ENCODE peak calls at places on chromosomes 11 and 22, in eight cellular contexts. One of them, this sample, is unnamed.

GRCh38 chr11:82494988-82495432 is 238.7 kb downstream of the FAM181B start:
- DNase-seq in mucosa of descending colon: no peak
- DNase-seq in fibroblast of the aortic adventitia: no peak
- DNase-seq in GM06990: no peak
- DNase-seq in AG09309: no peak
- DNase-seq in nephron progenitor cell: peak; percentile 9
- DNase-seq in psoas muscle: no peak
- DNase-seq in B cell: peak; percentile 6
- DNase-seq in this sample: no peak

GRCh38 chr22:27881404-27881803 is 37.7 kb downstream of the PITPNB start:
- DNase-seq in mucosa of descending colon: no peak
- DNase-seq in fibroblast of the aortic adventitia: peak; percentile 55
- DNase-seq in GM06990: no peak
- DNase-seq in AG09309: no peak
- DNase-seq in nephron progenitor cell: no peak
- DNase-seq in psoas muscle: no peak
- DNase-seq in B cell: no peak
- DNase-seq in this sample: peak; percentile 44

GRCh38 chr11:92083123-92083522 is 141.5 kb upstream of the FAT3 start:
- DNase-seq in mucosa of descending colon: no peak
- DNase-seq in fibroblast of the aortic adventitia: no peak
- DNase-seq in GM06990: no peak
- DNase-seq in AG09309: no peak
- DNase-seq in nephron progenitor cell: no peak
- DNase-seq in psoas muscle: no peak
- DNase-seq in B cell: no peak
- DNase-seq in this sample: no peak

GRCh38 chr11:77876045-77876444 is 55.1 kb downstream of the AAMDC start:
- DNase-seq in mucosa of descending colon: no peak
- DNase-seq in fibroblast of the aortic adventitia: no peak
- DNase-seq in GM06990: no peak
- DNase-seq in AG09309: no peak
- DNase-seq in nephron progenitor cell: no peak
- DNase-seq in psoas muscle: no peak
- DNase-seq in B cell: no peak
- DNase-seq in this sample: no peak

GRCh38 chr11:45959851-45960250 is 37.4 kb downstream of the LARGE2 start:
- DNase-seq in mucosa of descending colon: no peak
- DNase-seq in fibroblast of the aortic adventitia: peak; percentile 65
- DNase-seq in GM06990: no peak
- DNase-seq in AG09309: peak; percentile 44
- DNase-seq in nephron progenitor cell: no peak
- DNase-seq in psoas muscle: no peak
- DNase-seq in B cell: no peak
- DNase-seq in this sample: no peak

GRCh38 chr11:83285131-83285770 is 916 bp downstream of the CCDC90B start:
- DNase-seq in mucosa of descending colon: no peak
- DNase-seq in fibroblast of the aortic adventitia: no peak
- DNase-seq in GM06990: no peak
- DNase-seq in AG09309: no peak
- DNase-seq in nephron progenitor cell: no peak
- DNase-seq in psoas muscle: no peak
- DNase-seq in B cell: peak; percentile 8
- DNase-seq in this sample: no peak

GRCh38 chr11:130146797-130147196 is 12.8 kb upstream of the ST14 start:
- DNase-seq in mucosa of descending colon: no peak
- DNase-seq in fibroblast of the aortic adventitia: no peak
- DNase-seq in GM06990: no peak
- DNase-seq in AG09309: no peak
- DNase-seq in nephron progenitor cell: no peak
- DNase-seq in psoas muscle: no peak
- DNase-seq in B cell: peak; percentile 72
- DNase-seq in this sample: no peak

GRCh38 chr11:97567801-97568200 is 1178.0 kb downstream of the JRKL start:
- DNase-seq in mucosa of descending colon: no peak
- DNase-seq in fibroblast of the aortic adventitia: no peak
- DNase-seq in GM06990: no peak
- DNase-seq in AG09309: no peak
- DNase-seq in nephron progenitor cell: no peak
- DNase-seq in psoas muscle: no peak
- DNase-seq in B cell: no peak
- DNase-seq in this sample: peak; percentile 6

GRCh38 chr22:24144471-24145115 is 36.7 kb upstream of the SUSD2 start:
- DNase-seq in mucosa of descending colon: no peak
- DNase-seq in fibroblast of the aortic adventitia: no peak
- DNase-seq in GM06990: no peak
- DNase-seq in AG09309: no peak
- DNase-seq in nephron progenitor cell: no peak
- DNase-seq in psoas muscle: no peak
- DNase-seq in B cell: no peak
- DNase-seq in this sample: no peak

GRCh38 chr11:98455500-98456186 is 565.1 kb upstream of the CNTN5 start:
- DNase-seq in mucosa of descending colon: no peak
- DNase-seq in fibroblast of the aortic adventitia: no peak
- DNase-seq in GM06990: no peak
- DNase-seq in AG09309: no peak
- DNase-seq in nephron progenitor cell: no peak
- DNase-seq in psoas muscle: no peak
- DNase-seq in B cell: no peak
- DNase-seq in this sample: no peak

GRCh38 chr22:43385770-43386641 is 25.8 kb upstream of the MPPED1 start:
- DNase-seq in mucosa of descending colon: peak; percentile 80
- DNase-seq in fibroblast of the aortic adventitia: peak; percentile 74
- DNase-seq in GM06990: peak; percentile 77
- DNase-seq in AG09309: no peak
- DNase-seq in nephron progenitor cell: peak; percentile 86
- DNase-seq in psoas muscle: peak; percentile 71
- DNase-seq in B cell: peak; percentile 81
- DNase-seq in this sample: peak; percentile 72

GRCh38 chr22:31561238-31561887 is 65.0 kb downstream of the SFI1 start:
- DNase-seq in mucosa of descending colon: peak; percentile 69
- DNase-seq in fibroblast of the aortic adventitia: peak; percentile 79
- DNase-seq in GM06990: peak; percentile 36
- DNase-seq in AG09309: no peak
- DNase-seq in nephron progenitor cell: peak; percentile 79
- DNase-seq in psoas muscle: peak; percentile 54
- DNase-seq in B cell: peak; percentile 54
- DNase-seq in this sample: peak; percentile 78

GRCh38 chr22:45804986-45805325 is 133.3 kb downstream of the ATXN10 start:
- DNase-seq in mucosa of descending colon: no peak
- DNase-seq in fibroblast of the aortic adventitia: peak; percentile 98
- DNase-seq in GM06990: no peak
- DNase-seq in AG09309: peak; percentile 99
- DNase-seq in nephron progenitor cell: no peak
- DNase-seq in psoas muscle: no peak
- DNase-seq in B cell: no peak
- DNase-seq in this sample: peak; percentile 97

GRCh38 chr11:132898676-132899075 is 633.6 kb downstream of the OPCML start:
- DNase-seq in mucosa of descending colon: no peak
- DNase-seq in fibroblast of the aortic adventitia: no peak
- DNase-seq in GM06990: no peak
- DNase-seq in AG09309: no peak
- DNase-seq in nephron progenitor cell: no peak
- DNase-seq in psoas muscle: no peak
- DNase-seq in B cell: no peak
- DNase-seq in this sample: peak; percentile 24

GRCh38 chr22:29270475-29271271 is 2.6 kb downstream of the EWSR1 start:
- DNase-seq in mucosa of descending colon: no peak
- DNase-seq in fibroblast of the aortic adventitia: peak; percentile 68
- DNase-seq in GM06990: no peak
- DNase-seq in AG09309: peak; percentile 35
- DNase-seq in nephron progenitor cell: no peak
- DNase-seq in psoas muscle: no peak
- DNase-seq in B cell: no peak
- DNase-seq in this sample: peak; percentile 43

GRCh38 chr11:120991830-120992686 is 31.8 kb upstream of the TBCEL start:
- DNase-seq in mucosa of descending colon: no peak
- DNase-seq in fibroblast of the aortic adventitia: no peak
- DNase-seq in GM06990: no peak
- DNase-seq in AG09309: no peak
- DNase-seq in nephron progenitor cell: no peak
- DNase-seq in psoas muscle: no peak
- DNase-seq in B cell: no peak
- DNase-seq in this sample: no peak

GRCh38 chr11:83773950-83774880 is 488.0 kb upstream of the CCDC90B start:
- DNase-seq in mucosa of descending colon: no peak
- DNase-seq in fibroblast of the aortic adventitia: peak; percentile 33
- DNase-seq in GM06990: no peak
- DNase-seq in AG09309: no peak
- DNase-seq in nephron progenitor cell: no peak
- DNase-seq in psoas muscle: no peak
- DNase-seq in B cell: no peak
- DNase-seq in this sample: no peak

GRCh38 chr11:45666648-45667642 is 1.5 kb upstream of the CHST1 start:
- DNase-seq in mucosa of descending colon: no peak
- DNase-seq in fibroblast of the aortic adventitia: no peak
- DNase-seq in GM06990: no peak
- DNase-seq in AG09309: no peak
- DNase-seq in nephron progenitor cell: no peak
- DNase-seq in psoas muscle: no peak
- DNase-seq in B cell: no peak
- DNase-seq in this sample: no peak

DNA sequence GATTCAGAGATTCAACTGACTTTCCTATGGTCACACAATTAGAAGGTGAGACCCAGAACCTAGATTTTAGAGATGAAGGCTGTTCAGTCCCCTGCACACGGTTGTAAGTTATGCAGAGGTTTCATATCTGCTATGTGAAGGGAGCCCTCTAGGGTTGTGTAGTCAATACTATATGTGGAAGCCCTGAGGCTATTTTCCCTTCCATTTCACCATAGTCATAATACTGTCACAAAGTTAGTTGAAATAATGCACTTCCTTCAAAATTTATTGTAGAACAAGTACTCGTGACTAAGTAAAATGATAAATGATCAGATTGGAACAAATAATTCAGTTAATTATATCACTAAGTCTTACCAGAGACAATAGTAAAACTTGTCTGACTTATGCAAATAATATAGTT is 48.8 kb downstream of the ENDOD1 start:
- DNase-seq in mucosa of descending colon: no peak
- DNase-seq in fibroblast of the aortic adventitia: peak; percentile 47
- DNase-seq in GM06990: no peak
- DNase-seq in AG09309: no peak
- DNase-seq in nephron progenitor cell: no peak
- DNase-seq in psoas muscle: no peak
- DNase-seq in B cell: peak; percentile 31
- DNase-seq in this sample: no peak
- TF ChIP-seq CTCF in mucosa of descending colon: no peak
- TF ChIP-seq CTCF in fibroblast of the aortic adventitia: peak; percentile 41
- TF ChIP-seq CTCF in GM06990: peak; percentile 33
- TF ChIP-seq CTCF in AG09309: no peak
- TF ChIP-seq CTCF in nephron progenitor cell: no peak
- TF ChIP-seq CTCF in psoas muscle: peak; percentile 40
- TF ChIP-seq CTCF in B cell: peak; percentile 57
- TF ChIP-seq CTCF in this sample: no peak

GRCh38 chr11:71447791-71448256 is 369 bp downstream of the DHCR7 start:
- DNase-seq in mucosa of descending colon: no peak
- DNase-seq in fibroblast of the aortic adventitia: no peak
- DNase-seq in GM06990: peak; percentile 31
- DNase-seq in AG09309: no peak
- DNase-seq in nephron progenitor cell: peak; percentile 81
- DNase-seq in psoas muscle: peak; percentile 44
- DNase-seq in B cell: peak; percentile 53
- DNase-seq in this sample: peak; percentile 15

GRCh38 chr11:71446942-71447688 is 1.1 kb downstream of the DHCR7 start:
- DNase-seq in mucosa of descending colon: no peak
- DNase-seq in fibroblast of the aortic adventitia: peak; percentile 66
- DNase-seq in GM06990: no peak
- DNase-seq in AG09309: peak; percentile 56
- DNase-seq in nephron progenitor cell: no peak
- DNase-seq in psoas muscle: no peak
- DNase-seq in B cell: no peak
- DNase-seq in this sample: peak; percentile 69

GRCh38 chr11:71449596-71449995 is 1.4 kb upstream of the DHCR7 start:
- DNase-seq in mucosa of descending colon: no peak
- DNase-seq in fibroblast of the aortic adventitia: no peak
- DNase-seq in GM06990: no peak
- DNase-seq in AG09309: no peak
- DNase-seq in nephron progenitor cell: no peak
- DNase-seq in psoas muscle: no peak
- DNase-seq in B cell: no peak
- DNase-seq in this sample: no peak

GRCh38 chr11:71450507-71450906 is 2.3 kb upstream of the DHCR7 start:
- DNase-seq in mucosa of descending colon: no peak
- DNase-seq in fibroblast of the aortic adventitia: no peak
- DNase-seq in GM06990: no peak
- DNase-seq in AG09309: no peak
- DNase-seq in nephron progenitor cell: no peak
- DNase-seq in psoas muscle: no peak
- DNase-seq in B cell: no peak
- DNase-seq in this sample: no peak

GRCh38 chr11:71448257-71449161 is at the start of gene DHCR7:
- DNase-seq in mucosa of descending colon: peak; percentile 98
- DNase-seq in fibroblast of the aortic adventitia: peak; percentile 90
- DNase-seq in GM06990: peak; percentile 97
- DNase-seq in AG09309: peak; percentile 62
- DNase-seq in nephron progenitor cell: peak; percentile 98
- DNase-seq in psoas muscle: peak; percentile 95
- DNase-seq in B cell: peak; percentile 95
- DNase-seq in this sample: peak; percentile 93
- TF ChIP-seq CTCF in mucosa of descending colon: no peak
- TF ChIP-seq CTCF in fibroblast of the aortic adventitia: no peak
- TF ChIP-seq CTCF in GM06990: no peak
- TF ChIP-seq CTCF in AG09309: no peak
- TF ChIP-seq CTCF in nephron progenitor cell: no peak
- TF ChIP-seq CTCF in psoas muscle: no peak
- TF ChIP-seq CTCF in B cell: no peak
- TF ChIP-seq CTCF in this sample: no peak

GRCh38 chr22:34111210-34111824 is 191.0 kb upstream of the LARGE1 start:
- DNase-seq in mucosa of descending colon: no peak
- DNase-seq in fibroblast of the aortic adventitia: peak; percentile 6
- DNase-seq in GM06990: no peak
- DNase-seq in AG09309: no peak
- DNase-seq in nephron progenitor cell: peak; percentile 46
- DNase-seq in psoas muscle: no peak
- DNase-seq in B cell: peak; percentile 56
- DNase-seq in this sample: no peak

GRCh38 chr22:34102633-34103032 is 182.4 kb upstream of the LARGE1 start:
- DNase-seq in mucosa of descending colon: no peak
- DNase-seq in fibroblast of the aortic adventitia: no peak
- DNase-seq in GM06990: no peak
- DNase-seq in AG09309: no peak
- DNase-seq in nephron progenitor cell: peak; percentile 11
- DNase-seq in psoas muscle: no peak
- DNase-seq in B cell: no peak
- DNase-seq in this sample: no peak

GRCh38 chr22:34108168-34108567 is 187.9 kb upstream of the LARGE1 start:
- DNase-seq in mucosa of descending colon: no peak
- DNase-seq in fibroblast of the aortic adventitia: no peak
- DNase-seq in GM06990: no peak
- DNase-seq in AG09309: no peak
- DNase-seq in nephron progenitor cell: no peak
- DNase-seq in psoas muscle: no peak
- DNase-seq in B cell: no peak
- DNase-seq in this sample: no peak

GRCh38 chr22:34105461-34106062 is 185.3 kb upstream of the LARGE1 start:
- DNase-seq in mucosa of descending colon: no peak
- DNase-seq in fibroblast of the aortic adventitia: no peak
- DNase-seq in GM06990: peak; percentile 6
- DNase-seq in AG09309: no peak
- DNase-seq in nephron progenitor cell: peak; percentile 83
- DNase-seq in psoas muscle: peak; percentile 35
- DNase-seq in B cell: peak; percentile 40
- DNase-seq in this sample: no peak
- TF ChIP-seq CTCF in mucosa of descending colon: peak; percentile 26
- TF ChIP-seq CTCF in fibroblast of the aortic adventitia: no peak
- TF ChIP-seq CTCF in GM06990: peak; percentile 61
- TF ChIP-seq CTCF in AG09309: no peak
- TF ChIP-seq CTCF in nephron progenitor cell: peak; percentile 83
- TF ChIP-seq CTCF in psoas muscle: peak; percentile 65
- TF ChIP-seq CTCF in B cell: peak; percentile 66
- TF ChIP-seq CTCF in this sample: no peak

GRCh38 chr11:9314291-9315077 is at the start of gene TMEM41B:
- DNase-seq in mucosa of descending colon: peak; percentile 99
- DNase-seq in fibroblast of the aortic adventitia: peak; percentile 98
- DNase-seq in GM06990: peak; percentile 100
- DNase-seq in AG09309: peak; percentile 96
- DNase-seq in nephron progenitor cell: peak; percentile 100
- DNase-seq in psoas muscle: peak; percentile 99
- DNase-seq in B cell: peak; percentile 100
- DNase-seq in this sample: peak; percentile 99
- TF ChIP-seq CTCF in mucosa of descending colon: no peak
- TF ChIP-seq CTCF in fibroblast of the aortic adventitia: peak; percentile 19
- TF ChIP-seq CTCF in GM06990: no peak
- TF ChIP-seq CTCF in AG09309: no peak
- TF ChIP-seq CTCF in nephron progenitor cell: no peak
- TF ChIP-seq CTCF in psoas muscle: no peak
- TF ChIP-seq CTCF in B cell: no peak
- TF ChIP-seq CTCF in this sample: no peak